ENCODE peak calls at places on chromosomes 11 and 22, in six cellular contexts. R, F, T, O, J and W are unnamed samples.

GRCh38 chr11:99424313-99425084 is 403.8 kb downstream of the CNTN5 start:
- DNase-seq in R (no peak), F (no peak), T (no peak), O (no peak), J (no peak), W (peak; percentile 63)

GRCh38 chr11:3970101-3970500 is 114.6 kb downstream of the STIM1 start:
- DNase-seq in R (no peak), F (no peak), T (no peak), O (no peak), J (no peak), W (no peak)

GRCh38 chr11:129143335-129143734 is 48.8 kb downstream of the ARHGAP32 start:
- DNase-seq in R (peak; percentile 90), F (peak; percentile 88), T (peak; percentile 93), O (no peak), J (no peak), W (no peak)

GRCh38 chr11:94835571-94835970 is 67.4 kb downstream of the AMOTL1 start:
- DNase-seq in R (peak; percentile 84), F (no peak), T (no peak), O (no peak), J (no peak), W (no peak)

GRCh38 chr11:31813242-31813960 is 2.3 kb upstream of the PAX6 start:
- DNase-seq in R (peak; percentile 86), F (no peak), T (no peak), O (no peak), J (no peak), W (peak; percentile 63)

GRCh38 chr11:47143322-47143721 is 33.4 kb downstream of the ARFGAP2 start:
- DNase-seq in R (no peak), F (peak; percentile 65), T (peak; percentile 71), O (no peak), J (no peak), W (no peak)

GRCh38 chr11:113477321-113477720 is 2.1 kb upstream of the DRD2 start:
- DNase-seq in R (no peak), F (no peak), T (no peak), O (no peak), J (no peak), W (peak; percentile 78)

GRCh38 chr11:100637706-100638105 is 49.4 kb upstream of the ARHGAP42 start:
- DNase-seq in R (no peak), F (no peak), T (no peak), O (no peak), J (no peak), W (no peak)

GRCh38 chr11:8732276-8732675 is 49.7 kb downstream of the RPL27A start:
- DNase-seq in R (peak; percentile 74), F (no peak), T (no peak), O (no peak), J (no peak), W (no peak)

GRCh38 chr22:24871611-24872205 is 65.7 kb downstream of the SGSM1 start:
- DNase-seq in R (no peak), F (no peak), T (no peak), O (no peak), J (no peak), W (no peak)

GRCh38 chr11:1224109-1224485 is 1.2 kb downstream of the MUC5B start:
- DNase-seq in R (peak; percentile 92), F (no peak), T (no peak), O (no peak), J (no peak), W (no peak)

GRCh38 chr11:88849368-88849767 is 216.4 kb downstream of the GRM5 start:
- DNase-seq in R (peak; percentile 61), F (no peak), T (no peak), O (no peak), J (no peak), W (no peak)

GRCh38 chr11:69080361-69080973 is 31.7 kb downstream of the TPCN2 start:
- DNase-seq in R (peak; percentile 97), F (no peak), T (peak; percentile 95), O (no peak), J (no peak), W (no peak)

GRCh38 chr11:20089796-20090653 is 70.2 kb downstream of the DBX1 start:
- DNase-seq in R (no peak), F (peak; percentile 39), T (no peak), O (peak; percentile 71), J (no peak), W (peak; percentile 30)

GRCh38 chr11:12704049-12704448 is 29.8 kb downstream of the TEAD1 start:
- DNase-seq in R (peak; percentile 48), F (no peak), T (peak; percentile 75), O (no peak), J (no peak), W (no peak)

GRCh38 chr22:49321477-49322055 is 506.1 kb downstream of the BRD1 start:
- DNase-seq in R (peak; percentile 27), F (no peak), T (peak; percentile 28), O (no peak), J (no peak), W (peak; percentile 32)

GRCh38 chr22:44540756-44541670 is 43.0 kb upstream of the RTL6 start:
- DNase-seq in R (no peak), F (no peak), T (no peak), O (no peak), J (no peak), W (no peak)

GRCh38 chr11:19313140-19313539 is 72.4 kb upstream of the E2F8 start:
- DNase-seq in R (no peak), F (no peak), T (no peak), O (no peak), J (no peak), W (no peak)

GRCh38 chr11:119319702-119320592 is 3.0 kb upstream of the MCAM start:
- DNase-seq in R (peak; percentile 92), F (no peak), T (no peak), O (no peak), J (no peak), W (peak; percentile 81)

GRCh38 chr11:118056806-118057205 is 20.1 kb upstream of the TMPRSS4 start:
- DNase-seq in R (no peak), F (no peak), T (no peak), O (no peak), J (no peak), W (peak; percentile 36)

GRCh38 chr11:12454782-12455181 is 77.4 kb downstream of the PARVA start:
- DNase-seq in R (no peak), F (no peak), T (no peak), O (no peak), J (no peak), W (no peak)

GRCh38 chr11:94767701-94768601 is at the start of gene AMOTL1:
- DNase-seq in R (peak; percentile 95), F (peak; percentile 96), T (peak; percentile 86), O (no peak), J (peak; percentile 4), W (peak; percentile 98)

GRCh38 chr11:116724813-116725212 is 48.0 kb downstream of the BUD13 start:
- DNase-seq in R (peak; percentile 44), F (no peak), T (no peak), O (no peak), J (no peak), W (no peak)

GRCh38 chr11:12123177-12123576 is 12.8 kb downstream of the MICAL2 start:
- DNase-seq in R (peak; percentile 84), F (no peak), T (no peak), O (no peak), J (no peak), W (no peak)

GRCh38 chr11:16511109-16511806 is 154.9 kb upstream of the SOX6 start:
- DNase-seq in R (peak; percentile 85), F (peak; percentile 30), T (no peak), O (no peak), J (no peak), W (no peak)

GRCh38 chr22:37806409-37807338 is 1.1 kb upstream of the GCAT start:
- DNase-seq in R (peak; percentile 94), F (peak; percentile 50), T (no peak), O (peak; percentile 54), J (no peak), W (peak; percentile 71)

GRCh38 chr11:108223449-108224149 is 732 bp downstream of the ATM start:
- DNase-seq in R (peak; percentile 32), F (no peak), T (no peak), O (peak; percentile 80), J (no peak), W (no peak)

GRCh38 chr11:33699515-33700424 is 856 bp downstream of the C11orf91 start:
- DNase-seq in R (no peak), F (peak; percentile 45), T (no peak), O (no peak), J (no peak), W (no peak)
- H3K4me1 ChIP-seq in R (peaks cover 64% of the 10 kb centered on the region), F (peaks cover 38% of the 10 kb centered on the region), T (peaks cover 48% of the 10 kb centered on the region), O (peaks cover 6% of the 10 kb centered on the region), J (peaks cover 91% of the 10 kb centered on the region), W (peaks cover 24% of the 10 kb centered on the region)

GRCh38 chr11:125165664-125166346 is 1.3 kb downstream of the PKNOX2 start:
- DNase-seq in R (peak; percentile 97), F (peak; percentile 22), T (no peak), O (no peak), J (no peak), W (no peak)

GRCh38 chr11:125166903-125167291 is 2.3 kb downstream of the PKNOX2 start:
- DNase-seq in R (no peak), F (no peak), T (no peak), O (no peak), J (no peak), W (no peak)

GRCh38 chr11:125167292-125167953 is 2.9 kb downstream of the PKNOX2 start:
- DNase-seq in R (no peak), F (peak; percentile 46), T (no peak), O (no peak), J (no peak), W (peak; percentile 83)

GRCh38 chr11:125165111-125165663 is 636 bp downstream of the PKNOX2 start:
- DNase-seq in R (peak; percentile 97), F (peak; percentile 40), T (no peak), O (no peak), J (no peak), W (peak; percentile 84)

DNA sequence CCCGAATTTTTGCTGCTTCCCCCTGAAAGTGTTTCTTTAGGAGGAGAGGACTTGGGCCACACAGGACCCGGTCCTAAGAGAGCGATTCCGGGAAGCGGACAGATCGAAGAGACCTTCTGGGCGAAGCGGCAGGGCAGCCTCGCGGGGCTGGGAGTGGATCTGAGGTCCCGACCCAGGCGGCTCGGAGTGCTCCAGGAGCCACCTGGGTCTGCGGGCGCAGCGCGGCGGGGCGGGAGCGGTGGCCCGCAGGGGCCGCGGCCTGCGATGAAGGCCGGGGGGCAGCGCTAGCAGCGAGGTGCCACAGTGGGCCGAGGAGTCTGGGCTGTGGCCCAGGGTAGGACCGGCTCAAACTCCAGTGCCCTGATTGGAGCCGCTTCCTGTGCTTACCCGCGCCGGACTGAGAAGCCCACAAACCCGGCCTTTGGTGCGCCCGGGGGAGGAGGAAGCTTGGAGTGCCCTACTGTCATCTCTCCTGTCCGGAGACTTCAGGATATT is 1.8 kb downstream of the PKNOX2 start:
- DNase-seq in R (peak; percentile 90), F (no peak), T (no peak), O (no peak), J (no peak), W (peak; percentile 84)
- H3K4me3 ChIP-seq in R (peak overlapping the region; percentile 73), F (peak overlapping the region; percentile 78), T (no peak overlapping the region), O (no peak overlapping the region), J (peak overlapping the region; percentile 42), W (peak overlapping the region; percentile 83)

DNA sequence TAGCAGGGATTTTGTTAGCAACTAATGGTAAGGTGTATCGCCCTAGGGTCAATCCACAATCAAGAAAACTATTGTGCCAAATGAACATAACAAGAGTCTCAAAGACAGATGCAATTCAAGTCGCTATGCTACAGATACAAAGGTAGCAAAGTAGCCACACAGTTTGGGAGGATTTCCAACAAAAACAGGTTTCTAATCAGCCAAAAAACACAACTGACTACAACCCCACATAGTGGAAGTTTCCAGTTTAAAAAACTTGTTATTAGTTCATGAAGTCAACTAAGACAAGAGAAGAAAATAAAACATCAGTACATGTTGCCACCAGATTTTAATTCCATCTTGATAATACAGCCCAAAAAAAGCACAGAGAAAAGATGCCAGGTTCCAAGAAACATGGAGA is 38.0 kb downstream of the MYH9 start:
- DNase-seq in R (peak; percentile 81), F (no peak), T (no peak), O (no peak), J (no peak), W (no peak)
- H3K4me1 ChIP-seq in R (peaks cover 57% of the 10 kb centered on the region), F (peaks cover 35% of the 10 kb centered on the region), T (peaks cover 65% of the 10 kb centered on the region), O (no peaks in the 10 kb centered on the region), J (peaks cover 98% of the 10 kb centered on the region), W (peaks cover 24% of the 10 kb centered on the region)

GRCh38 chr11:66717925-66718319 is 11.1 kb downstream of the SPTBN2 start:
- DNase-seq in R (peak; percentile 42), F (no peak), T (no peak), O (no peak), J (no peak), W (no peak)
- H3K4me3 ChIP-seq in R (no peak overlapping the region), F (no peak overlapping the region), T (no peak overlapping the region), O (no peak overlapping the region), J (peak overlapping the region; percentile 45), W (no peak overlapping the region)